ENCODE peak calls at places on chromosomes 2 and 18, in eight cellular contexts. T, E, W, D, S, A, G and C are unnamed samples.

GRCh38 chr2:69683170-69683971 is 39.8 kb upstream of the AAK1 start:
- DNase-seq in T (peak; percentile 64), E (no peak), W (no peak), D (no peak), S (no peak), A (no peak), G (no peak), C (no peak)

GRCh38 chr2:49192041-49192440 is 37.7 kb upstream of the FSHR start:
- DNase-seq in T (no peak), E (no peak), W (no peak), D (no peak), S (no peak), A (no peak), G (no peak), C (no peak)

GRCh38 chr2:65396348-65397026 is 35.9 kb downstream of the SPRED2 start:
- DNase-seq in T (no peak), E (no peak), W (no peak), D (no peak), S (no peak), A (no peak), G (no peak), C (no peak)

GRCh38 chr2:158637357-158637756 is 157.8 kb upstream of the DAPL1 start:
- DNase-seq in T (no peak), E (no peak), W (no peak), D (no peak), S (no peak), A (no peak), G (no peak), C (no peak)

GRCh38 chr2:197946562-197946961 is 142.2 kb downstream of the PLCL1 start:
- DNase-seq in T (no peak), E (peak; percentile 33), W (peak; percentile 11), D (no peak), S (no peak), A (no peak), G (no peak), C (peak; percentile 61)

GRCh38 chr18:28151434-28151833 is 25.5 kb downstream of the CDH2 start:
- DNase-seq in T (no peak), E (no peak), W (no peak), D (no peak), S (no peak), A (no peak), G (no peak), C (no peak)

GRCh38 chr2:134468776-134469175 is 214.9 kb downstream of the MGAT5 start:
- DNase-seq in T (no peak), E (no peak), W (no peak), D (no peak), S (no peak), A (no peak), G (no peak), C (no peak)

GRCh38 chr2:2890901-2891300 is 486.7 kb downstream of the EIPR1 start:
- DNase-seq in T (no peak), E (no peak), W (no peak), D (no peak), S (no peak), A (no peak), G (no peak), C (peak; percentile 26)

GRCh38 chr2:179332903-179333302 is 68.3 kb upstream of the SESTD1 start:
- DNase-seq in T (peak; percentile 83), E (no peak), W (no peak), D (no peak), S (no peak), A (no peak), G (no peak), C (no peak)

GRCh38 chr2:105712166-105712915 is 32.4 kb upstream of the NCK2 start:
- DNase-seq in T (no peak), E (peak; percentile 13), W (no peak), D (no peak), S (no peak), A (no peak), G (no peak), C (no peak)

GRCh38 chr2:210913461-210913860 is 357.1 kb downstream of the CPS1 start:
- DNase-seq in T (no peak), E (no peak), W (no peak), D (no peak), S (no peak), A (no peak), G (no peak), C (no peak)

GRCh38 chr2:236352761-236353593 is 88.8 kb upstream of the ASB18 start:
- DNase-seq in T (peak; percentile 17), E (peak; percentile 49), W (peak; percentile 56), D (no peak), S (no peak), A (no peak), G (no peak), C (no peak)

GRCh38 chr2:237244976-237245646 is 159.4 kb downstream of the COPS8 start:
- DNase-seq in T (no peak), E (no peak), W (no peak), D (no peak), S (no peak), A (no peak), G (no peak), C (no peak)

GRCh38 chr2:95530734-95531133 is 46.2 kb upstream of the TRIM43B start:
- DNase-seq in T (peak; percentile 83), E (no peak), W (no peak), D (no peak), S (no peak), A (no peak), G (no peak), C (no peak)

GRCh38 chr2:210895132-210895531 is 338.7 kb downstream of the CPS1 start:
- DNase-seq in T (no peak), E (peak; percentile 49), W (no peak), D (no peak), S (no peak), A (no peak), G (no peak), C (peak; percentile 72)

GRCh38 chr2:49306925-49307324 is 152.6 kb upstream of the FSHR start:
- DNase-seq in T (no peak), E (peak; percentile 73), W (no peak), D (no peak), S (no peak), A (no peak), G (no peak), C (no peak)

GRCh38 chr2:118723394-118723793 is 124.1 kb downstream of the EN1 start:
- DNase-seq in T (no peak), E (no peak), W (no peak), D (no peak), S (no peak), A (no peak), G (no peak), C (no peak)

GRCh38 chr2:43239981-43240761 is 13.8 kb upstream of the ZFP36L2 start:
- DNase-seq in T (no peak), E (no peak), W (no peak), D (no peak), S (no peak), A (no peak), G (no peak), C (peak; percentile 55)

GRCh38 chr2:16150456-16151280 is 210.3 kb downstream of the MYCN start:
- DNase-seq in T (no peak), E (no peak), W (no peak), D (no peak), S (no peak), A (no peak), G (no peak), C (no peak)

GRCh38 chr2:112690853-112691390 is 29.9 kb upstream of the NT5DC4 start:
- DNase-seq in T (peak; percentile 50), E (peak; percentile 46), W (no peak), D (peak; percentile 66), S (peak; percentile 37), A (peak; percentile 55), G (no peak), C (peak; percentile 84)

GRCh38 chr2:159111346-159111922 is 143.0 kb downstream of the TANC1 start:
- DNase-seq in T (no peak), E (no peak), W (peak; percentile 22), D (no peak), S (peak; percentile 49), A (no peak), G (no peak), C (no peak)

GRCh38 chr18:23827681-23828080 is 138.4 kb downstream of the LAMA3 start:
- DNase-seq in T (no peak), E (no peak), W (no peak), D (no peak), S (no peak), A (no peak), G (no peak), C (no peak)

GRCh38 chr2:71608441-71608840 is 155.1 kb downstream of the DYSF start:
- DNase-seq in T (no peak), E (no peak), W (no peak), D (peak; percentile 17), S (no peak), A (no peak), G (no peak), C (peak; percentile 34)